ENCODE peak calls at places on chromosomes 3 and 15, in nine cellular contexts. S is cardiac fibroblast, B is AG04450, N is GM06990, U is mucosa of descending colon, H is progenitor cell of endocrine pancreas, R is NB4, M is neural crest cell, X is H9. G is an unnamed sample.

GRCh38 chr3:182325213-182325941 is 467.9 kb upstream of the ATP11B start:
- DNase-seq in M (no peak), R (no peak), N (peak), S (no peak), B (no peak), U (no peak), X (no peak), H (no peak), G (no peak)

GRCh38 chr3:185409957-185410356 is 47.0 kb downstream of the MAP3K13 start:
- DNase-seq in N (no peak), S (no peak), X (peak), M (no peak), H (no peak), B (no peak), U (no peak), R (peak), G (no peak)

GRCh38 chr3:6223572-6223971 is 637.3 kb upstream of the GRM7 start:
- DNase-seq in X (no peak), N (no peak), R (no peak), U (no peak), S (no peak), M (no peak), B (no peak), H (no peak), G (no peak)

GRCh38 chr15:96421211-96421610 is 90.7 kb downstream of the NR2F2 start:
- DNase-seq in H (no peak), M (no peak), X (no peak), R (no peak), B (peak), U (no peak), N (no peak), S (no peak), G (no peak)

GRCh38 chr3:170240671-170241070 is 18.4 kb downstream of the PRKCI start:
- DNase-seq in M (no peak), N (no peak), H (no peak), S (no peak), R (no peak), X (no peak), B (no peak), U (no peak), G (no peak)

GRCh38 chr3:16838561-16838960 is 46.2 kb upstream of the PLCL2 start:
- DNase-seq in H (no peak), U (peak), R (no peak), S (no peak), X (no peak), M (no peak), N (no peak), B (no peak), G (no peak)

GRCh38 chr15:60507596-60508424 is 28.9 kb upstream of the ICE2 start:
- DNase-seq in U (no peak), M (peak), R (peak), N (peak), B (peak), S (peak), X (peak), H (peak), G (no peak)

GRCh38 chr3:175270199-175270837 is 411.2 kb downstream of the NAALADL2 start:
- DNase-seq in B (no peak), M (no peak), H (no peak), X (no peak), S (peak), R (no peak), U (no peak), N (no peak), G (no peak)

GRCh38 chr3:192366916-192367315 is 360.4 kb downstream of the FGF12 start:
- DNase-seq in N (no peak), M (no peak), S (no peak), H (no peak), R (no peak), X (no peak), B (no peak), U (no peak), G (no peak)

GRCh38 chr3:72571052-72571451 is 277.2 kb downstream of the SHQ1 start:
- DNase-seq in X (no peak), N (no peak), B (no peak), S (no peak), U (no peak), H (no peak), R (no peak), M (no peak), G (no peak)

GRCh38 chr15:63474810-63475316 is 29.5 kb upstream of the USP3 start:
- DNase-seq in H (no peak), S (no peak), U (peak), X (no peak), M (no peak), R (peak), B (no peak), N (peak), G (no peak)

GRCh38 chr3:116254535-116254934 is 190.8 kb downstream of the LSAMP start:
- DNase-seq in X (no peak), U (no peak), H (no peak), M (no peak), N (no peak), R (no peak), B (no peak), S (peak), G (no peak)

GRCh38 chr3:111803123-111803593 is 55.9 kb upstream of the PHLDB2 start:
- DNase-seq in N (no peak), B (peak), H (no peak), X (no peak), R (no peak), S (peak), M (no peak), U (peak), G (peak)

GRCh38 chr15:62469478-62469873 is 304.4 kb upstream of the C2CD4B start:
- DNase-seq in N (no peak), U (no peak), B (no peak), R (no peak), X (no peak), S (peak), M (no peak), H (no peak), G (no peak)

GRCh38 chr15:98953000-98953776 is 54.4 kb downstream of the PGPEP1L start:
- DNase-seq in N (peak), S (no peak), H (no peak), X (no peak), U (no peak), M (no peak), B (no peak), R (no peak), G (peak)

GRCh38 chr3:37462452-37462851 is 288.1 kb upstream of the LRRFIP2 start:
- DNase-seq in M (no peak), U (no peak), N (no peak), X (no peak), S (no peak), B (no peak), H (no peak), R (no peak), G (no peak)

GRCh38 chr3:59482684-59483083 is 432.9 kb upstream of the CFAP20DC start:
- DNase-seq in M (no peak), X (no peak), S (no peak), B (no peak), H (no peak), R (no peak), N (no peak), U (no peak), G (no peak)

GRCh38 chr3:82000773-82001172 is 239.3 kb upstream of the GBE1 start:
- DNase-seq in S (no peak), B (no peak), N (no peak), H (no peak), X (peak), R (no peak), M (no peak), U (no peak), G (no peak)

GRCh38 chr15:99343836-99344551 is 92.7 kb downstream of the LRRC28 start:
- DNase-seq in R (peak), H (no peak), U (peak), S (peak), M (no peak), B (no peak), X (peak), N (peak), G (peak)

GRCh38 chr3:10437272-10437994 is 68.0 kb downstream of the ATP2B2 start:
- DNase-seq in U (no peak), B (peak), H (no peak), X (no peak), N (peak), S (peak), M (no peak), R (peak), G (no peak)

GRCh38 chr3:134378384-134378783 is 4.1 kb upstream of the AMOTL2 start:
- DNase-seq in B (no peak), S (peak), X (peak), H (no peak), U (peak), N (no peak), M (no peak), R (peak), G (no peak)

GRCh38 chr3:106206165-106206564 is 337.4 kb upstream of the CBLB start:
- DNase-seq in N (no peak), R (no peak), H (no peak), X (no peak), S (peak), M (no peak), B (no peak), U (no peak), G (no peak)

GRCh38 chr15:38589502-38589901 is 24.9 kb upstream of the RASGRP1 start:
- DNase-seq in N (no peak), S (peak), M (no peak), X (no peak), H (no peak), R (peak), B (peak), U (no peak), G (no peak)

GRCh38 chr15:70023769-70024491 is 73.8 kb downstream of the TLE3 start:
- DNase-seq in X (no peak), H (no peak), U (no peak), N (no peak), S (peak), B (no peak), R (peak), M (no peak), G (peak)

GRCh38 chr15:99619712-99620111 is 53.9 kb downstream of the MEF2A start:
- DNase-seq in X (no peak), M (no peak), R (peak), S (peak), U (no peak), B (no peak), N (no peak), H (no peak), G (no peak)

GRCh38 chr15:97521894-97522293 is 438.6 kb upstream of the ARRDC4 start:
- DNase-seq in N (no peak), M (peak), R (peak), H (no peak), S (peak), B (no peak), U (no peak), X (no peak), G (peak)

GRCh38 chr3:189898559-189899153 is 222.0 kb downstream of the P3H2 start:
- DNase-seq in R (peak), U (no peak), S (peak), N (no peak), H (no peak), X (no peak), M (no peak), B (no peak), G (no peak)

GRCh38 chr3:132804498-132804897 is 82.3 kb upstream of the NPHP3 start:
- DNase-seq in S (peak), U (no peak), R (no peak), H (no peak), X (no peak), N (no peak), M (no peak), B (no peak), G (no peak)

GRCh38 chr3:150783920-150784746 is 21.2 kb upstream of the SIAH2 start:
- DNase-seq in S (no peak), M (no peak), R (no peak), N (no peak), B (no peak), H (no peak), U (no peak), X (no peak), G (no peak)
- TF ChIP-seq CTCF in S (no peak), M (no peak), R (no peak), N (no peak), B (no peak), H (no peak), U (no peak), X (no peak), G (no peak)

GRCh38 chr3:49327485-49327884 is 12.4 kb downstream of the USP4 start:
- DNase-seq in S (no peak), M (no peak), X (no peak), N (no peak), U (no peak), B (no peak), R (peak), H (no peak), G (no peak)
- TF ChIP-seq CTCF in S (peak), M (peak), X (peak), N (peak), U (no peak), B (peak), R (no peak), H (peak), G (no peak)

DNA sequence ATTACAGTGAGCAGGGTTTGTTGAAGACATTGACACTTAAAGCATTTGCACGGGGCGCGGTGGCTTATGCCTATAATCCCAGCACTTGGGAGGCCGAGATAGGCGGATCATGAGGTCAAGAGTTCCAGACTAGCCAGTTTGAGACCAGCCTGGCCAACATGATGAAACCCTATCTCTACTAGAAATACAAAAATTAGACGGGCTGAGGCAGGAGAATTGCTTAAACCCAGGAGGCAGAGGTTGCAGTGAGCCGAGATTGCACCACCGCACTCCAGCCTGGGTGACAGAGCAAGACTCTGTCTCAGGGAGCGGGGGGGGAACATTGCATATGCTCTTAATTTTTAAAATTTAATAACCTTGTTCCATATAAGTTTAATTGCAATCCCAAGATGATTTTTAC is 11.9 kb downstream of the STT3B start:
- DNase-seq in R (peak), N (no peak), H (no peak), X (no peak), M (no peak), B (no peak), S (peak), U (no peak), G (peak)
- TF ChIP-seq CTCF in R (no peak), N (no peak), H (no peak), X (no peak), M (no peak), B (no peak), S (no peak), U (no peak), G (no peak)

DNA sequence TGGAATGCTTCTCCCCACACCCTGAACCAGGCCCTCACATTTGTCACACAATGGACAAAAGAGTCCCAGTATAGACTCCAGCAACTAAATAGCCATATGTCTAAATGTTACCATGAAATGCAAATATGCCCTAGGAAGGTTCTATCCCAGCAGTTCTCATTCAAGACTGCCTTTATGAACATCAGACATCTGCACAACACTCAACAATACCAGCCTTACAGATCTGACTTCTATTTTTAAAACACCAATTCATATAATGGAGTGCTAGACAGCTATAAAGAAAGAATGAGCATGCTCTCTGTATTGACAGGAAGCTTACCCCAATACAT is 7.8 kb downstream of the ITGB5 start:
- DNase-seq in U (no peak), R (no peak), S (no peak), H (no peak), B (no peak), X (no peak), N (no peak), M (no peak), G (no peak)
- TF ChIP-seq CTCF in U (no peak), R (no peak), S (no peak), H (no peak), B (no peak), X (no peak), N (no peak), M (no peak), G (no peak)

DNA sequence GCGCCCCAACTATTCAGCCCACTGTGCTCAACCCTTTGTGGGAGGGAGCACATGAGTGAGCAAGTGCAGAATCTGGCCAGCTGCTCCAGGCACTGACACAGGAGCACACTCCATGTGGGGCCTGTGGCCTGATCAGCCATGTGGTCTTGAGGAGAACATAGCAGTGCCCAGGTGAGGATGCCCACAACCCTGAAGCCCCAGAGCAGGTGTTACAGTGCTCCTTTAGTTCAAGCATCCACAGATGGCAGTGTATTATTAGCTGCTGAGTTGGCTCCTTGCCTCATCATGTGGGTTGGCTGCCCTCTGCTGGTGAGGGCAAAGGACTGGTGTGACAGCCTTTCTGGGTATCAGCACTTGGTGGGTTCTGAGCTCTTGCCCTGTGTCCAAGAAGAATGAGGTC is 1588.2 kb downstream of the SI start:
- DNase-seq in U (peak), B (no peak), M (peak), H (no peak), X (peak), R (peak), S (peak), N (no peak), G (no peak)
- TF ChIP-seq CTCF in U (no peak), B (peak), M (peak), H (peak), X (peak), R (peak), S (peak), N (peak), G (peak)

DNA sequence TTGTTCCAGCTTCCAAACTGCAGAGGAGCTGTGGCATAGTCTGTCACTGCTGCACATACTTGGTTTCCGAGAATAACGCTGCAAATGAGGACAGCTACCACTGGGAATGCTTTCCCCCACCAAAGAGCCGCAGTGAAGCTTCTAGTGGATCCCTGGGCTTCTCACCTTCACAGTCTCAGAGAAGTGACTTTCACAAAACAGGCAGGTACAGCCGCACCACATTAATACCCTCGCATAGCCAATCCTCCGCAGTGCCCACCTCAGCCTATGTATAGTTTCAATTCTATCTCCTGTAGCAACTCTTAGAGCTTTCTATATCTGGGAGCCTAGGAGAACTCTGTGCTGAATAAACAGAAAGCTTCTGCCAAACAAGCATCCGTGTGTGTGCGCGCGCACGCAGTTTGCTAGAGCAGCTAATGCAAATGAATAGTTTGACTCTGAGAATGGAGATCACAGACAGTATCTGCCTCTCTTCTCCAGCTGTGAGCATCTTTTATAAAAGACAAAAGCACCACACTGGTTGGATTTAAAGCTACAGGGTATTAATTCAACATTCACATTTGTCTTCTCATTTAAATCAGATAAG is 81.9 kb upstream of the PLXND1 start:
- DNase-seq in B (no peak), S (peak), X (peak), M (peak), N (no peak), H (no peak), U (peak), R (no peak), G (peak)
- TF ChIP-seq CTCF in B (no peak), S (no peak), X (no peak), M (no peak), N (no peak), H (no peak), U (no peak), R (no peak), G (no peak)

GRCh38 chr3:128781164-128781563 is 55.2 kb downstream of the RAB7A start:
- DNase-seq in U (no peak), N (no peak), H (no peak), M (no peak), B (no peak), S (no peak), R (no peak), X (no peak), G (no peak)
- TF ChIP-seq CTCF in U (no peak), N (no peak), H (no peak), M (no peak), B (no peak), S (no peak), R (no peak), X (peak), G (no peak)

GRCh38 chr3:155411500-155412223 is 118.2 kb upstream of the STRIT1 start:
- DNase-seq in B (no peak), X (no peak), U (no peak), S (no peak), H (no peak), N (no peak), R (peak), M (no peak), G (no peak)
- TF ChIP-seq CTCF in B (no peak), X (peak), U (no peak), S (no peak), H (no peak), N (peak), R (no peak), M (peak), G (no peak)

GRCh38 chr3:113051827-113052226 is 61.0 kb downstream of the GTPBP8 start:
- DNase-seq in U (no peak), X (no peak), S (peak), B (no peak), R (no peak), N (no peak), M (no peak), H (no peak), G (no peak)

GRCh38 chr3:113055201-113055600 is 64.4 kb downstream of the GTPBP8 start:
- DNase-seq in R (peak), S (no peak), U (no peak), B (no peak), H (no peak), X (no peak), N (no peak), M (no peak), G (no peak)

GRCh38 chr3:113053169-113053568 is 62.4 kb downstream of the GTPBP8 start:
- DNase-seq in U (no peak), B (no peak), R (no peak), N (no peak), X (no peak), S (no peak), H (no peak), M (no peak), G (no peak)

GRCh38 chr3:113057117-113057516 is 66.3 kb downstream of the GTPBP8 start:
- DNase-seq in X (no peak), B (no peak), H (no peak), R (no peak), N (peak), M (no peak), S (no peak), U (no peak), G (no peak)

DNA sequence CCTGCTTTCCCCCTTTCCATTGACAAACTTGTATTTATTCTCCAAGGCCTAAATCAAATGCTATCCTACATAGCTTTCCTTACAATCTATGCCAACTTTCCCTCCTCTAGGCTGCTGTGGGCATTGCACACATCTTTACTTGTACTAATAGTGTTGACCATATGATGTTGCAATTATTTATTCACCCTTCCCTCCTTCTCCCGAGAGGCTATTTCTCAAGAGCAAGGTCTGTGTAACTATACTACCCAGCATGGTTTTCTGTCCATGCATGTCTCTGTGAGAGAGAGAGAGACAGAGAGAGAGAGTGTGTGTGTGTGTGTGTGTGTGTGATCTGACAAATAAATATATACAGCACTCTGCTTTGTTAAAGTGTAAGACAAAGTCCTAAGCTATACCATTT is 63.8 kb downstream of the GTPBP8 start:
- DNase-seq in N (no peak), U (no peak), S (peak), M (no peak), B (peak), R (peak), H (no peak), X (no peak), G (no peak)
- TF ChIP-seq CTCF in N (no peak), U (no peak), S (peak), M (no peak), B (peak), R (no peak), H (no peak), X (no peak), G (no peak)

G was measured in left ventricle myocardium inferior.